ENCODE peak calls at places on chromosome 20, in seven cellular contexts. X is IMR-90; B is psoas muscle; C is breast epithelium; L is GM23338; S is heart left ventricle; Z is CD8-positive, alpha-beta memory T cell. T is an unnamed sample.

GRCh38 chr20:54550776-54551396 is 75.5 kb downstream of the DOK5 start:
- DNase-seq in Z (no peak), L (no peak), X (peak; percentile 40), B (no peak), S (no peak), C (no peak), T (no peak)

GRCh38 chr20:37282558-37282957 is 6.9 kb upstream of the MANBAL start:
- DNase-seq in Z (no peak), C (no peak), X (peak; percentile 81), S (no peak), B (no peak), L (peak; percentile 71), T (no peak)

GRCh38 chr20:61416546-61416945 is 164.5 kb downstream of the CDH4 start:
- DNase-seq in Z (no peak), B (no peak), C (no peak), L (no peak), S (no peak), X (no peak), T (no peak)

GRCh38 chr20:2528671-2529070 is 7.7 kb upstream of the TMC2 start:
- DNase-seq in Z (no peak), L (no peak), X (no peak), C (no peak), B (no peak), S (no peak), T (no peak)

GRCh38 chr20:44460795-44461141 is 14.9 kb upstream of the TTPAL start:
- DNase-seq in B (no peak), L (peak; percentile 49), S (no peak), Z (no peak), X (peak; percentile 23), C (no peak), T (peak; percentile 25)

GRCh38 chr20:49103019-49103418 is 56.9 kb downstream of the CSE1L start:
- DNase-seq in S (no peak), C (no peak), B (no peak), Z (no peak), L (no peak), X (no peak), T (no peak)

GRCh38 chr20:9409981-9410380 is 104.4 kb upstream of the LAMP5 start:
- DNase-seq in B (no peak), Z (no peak), C (no peak), X (peak; percentile 94), S (no peak), L (no peak), T (peak; percentile 49)

GRCh38 chr20:11274137-11274536 is 600.3 kb upstream of the JAG1 start:
- DNase-seq in X (peak; percentile 79), L (peak; percentile 74), Z (no peak), S (no peak), C (no peak), B (no peak), T (no peak)

GRCh38 chr20:32330555-32330897 is 27.6 kb upstream of the ASXL1 start:
- DNase-seq in L (no peak), Z (no peak), X (no peak), B (no peak), C (no peak), S (no peak), T (no peak)
- H3K4me1 ChIP-seq in L (no peaks in the 10 kb centered on the region), Z (peaks cover 21% of the 10 kb centered on the region), X (peaks cover 12% of the 10 kb centered on the region), B (peaks cover 8% of the 10 kb centered on the region), C (no peaks in the 10 kb centered on the region), S (peaks cover 47% of the 10 kb centered on the region), T (peaks cover 30% of the 10 kb centered on the region)

GRCh38 chr20:62675156-62675871 is 33.0 kb downstream of the SLCO4A1 start:
- DNase-seq in Z (no peak), X (no peak), B (no peak), C (no peak), L (no peak), S (no peak), T (no peak)

GRCh38 chr20:62676976-62677375 is 31.7 kb upstream of the NTSR1 start:
- DNase-seq in S (no peak), X (no peak), Z (no peak), C (no peak), B (no peak), L (no peak), T (no peak)

GRCh38 chr20:62678553-62678952 is 30.1 kb upstream of the NTSR1 start:
- DNase-seq in C (no peak), B (no peak), X (no peak), S (no peak), L (no peak), Z (no peak), T (no peak)

GRCh38 chr20:62679978-62680589 is 28.6 kb upstream of the NTSR1 start:
- DNase-seq in Z (no peak), B (no peak), L (no peak), S (no peak), X (no peak), C (no peak), T (no peak)

DNA sequence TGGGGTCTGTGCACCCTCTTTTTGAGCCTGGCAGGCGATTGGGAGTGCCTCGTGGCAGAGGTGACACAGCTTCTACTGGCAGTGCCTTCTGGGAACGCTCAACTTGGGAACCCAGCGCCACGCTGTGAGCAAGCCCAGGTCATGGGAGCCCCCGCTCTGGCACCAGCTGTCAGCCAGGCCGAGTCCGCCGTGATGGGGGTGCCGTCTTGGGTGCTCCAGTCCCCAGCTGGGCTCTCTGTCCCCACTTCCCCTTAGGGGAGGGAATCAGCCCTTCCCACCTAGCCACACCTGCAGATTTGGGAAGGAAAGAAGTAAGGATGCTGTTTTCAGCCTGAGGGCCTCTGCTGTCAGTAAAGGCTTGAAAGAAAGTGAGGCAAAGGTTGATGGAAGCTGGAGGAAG is 31.0 kb upstream of the NTSR1 start:
- DNase-seq in L (no peak), C (no peak), B (no peak), S (no peak), Z (no peak), X (no peak), T (no peak)
- H3K36me3 ChIP-seq in L (no peaks in the 10 kb centered on the region), C (no peaks in the 10 kb centered on the region), B (no peaks in the 10 kb centered on the region), S (no peaks in the 10 kb centered on the region), Z (no peaks in the 10 kb centered on the region), X (no peaks in the 10 kb centered on the region), T (no peaks in the 10 kb centered on the region)

DNA sequence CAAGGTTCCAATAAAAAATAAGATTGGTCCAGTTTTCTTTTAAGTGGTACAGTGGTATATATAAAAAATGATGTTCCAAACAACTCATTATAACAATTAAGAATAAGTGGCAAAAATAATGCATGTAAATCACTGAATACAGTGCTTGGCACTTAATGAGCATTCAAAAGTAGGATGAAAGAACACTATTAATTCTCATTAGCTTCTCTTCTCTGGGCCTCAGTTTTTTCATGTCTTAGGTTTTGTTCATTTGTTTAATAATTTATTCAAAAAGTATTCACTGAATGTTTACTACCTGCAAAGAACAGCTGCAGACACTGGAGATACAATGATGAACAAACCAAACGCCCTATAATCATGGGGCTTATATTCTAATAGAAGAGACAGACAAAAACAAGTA is 21.1 kb downstream of the BCL2L1 start:
- DNase-seq in C (no peak), B (no peak), X (no peak), Z (no peak), L (no peak), S (no peak), T (no peak)
- H3K4me1 ChIP-seq in C (peaks cover 9% of the 10 kb centered on the region), B (peaks cover 81% of the 10 kb centered on the region), X (peaks cover 25% of the 10 kb centered on the region), Z (peaks cover 30% of the 10 kb centered on the region), L (peaks cover 20% of the 10 kb centered on the region), S (peaks cover 87% of the 10 kb centered on the region), T (peaks cover 46% of the 10 kb centered on the region)

GRCh38 chr20:35909176-35909575 is 45.1 kb downstream of the SCAND1 start:
- DNase-seq in B (no peak), Z (no peak), S (no peak), C (no peak), L (no peak), X (no peak), T (no peak)
- H3K36me3 ChIP-seq in B (peaks cover 23% of the 10 kb centered on the region), Z (peaks cover 12% of the 10 kb centered on the region), S (peaks cover 4% of the 10 kb centered on the region), C (no peaks in the 10 kb centered on the region), L (peaks cover 5% of the 10 kb centered on the region), X (peaks cover 30% of the 10 kb centered on the region), T (peaks cover 38% of the 10 kb centered on the region)

GRCh38 chr20:32206383-32207210 is 946 bp downstream of the PLAGL2 start:
- DNase-seq in C (no peak), B (no peak), X (no peak), S (no peak), L (no peak), Z (no peak), T (no peak)
- H3K4me1 ChIP-seq in C (peaks cover 8% of the 10 kb centered on the region), B (peaks cover 68% of the 10 kb centered on the region), X (peaks cover 21% of the 10 kb centered on the region), S (peaks cover 66% of the 10 kb centered on the region), L (peaks cover 44% of the 10 kb centered on the region), Z (peaks cover 60% of the 10 kb centered on the region), T (peaks cover 16% of the 10 kb centered on the region)

T was measured in SJSA1.